ENCODE peak calls at places on chromosomes 12 and 14, in ten cellular contexts. H is MCF 10A; D is myocyte; W is fibroblast of lung; N is heart left ventricle; S is activated CD4-positive, alpha-beta T cell treated with anti-CD3 and anti-CD28 coated beads for 1 hour; U is GM23248; B is skeletal muscle cell; R is left ventricle myocardium superior; A is A673. V is an unnamed sample.

GRCh38 chr14:22882529-22883190 is 362 bp upstream of the REM2 start:
- DNase-seq in S (no peak), B (peak), A (peak), D (peak), U (peak), N (no peak), R (no peak), H (peak), W (peak), V (no peak)

GRCh38 chr12:45234134-45234865 is 18.4 kb downstream of the ANO6 start:
- DNase-seq in B (peak), U (peak), N (no peak), D (peak), H (peak), R (no peak), W (peak), S (no peak), A (peak), V (peak)

GRCh38 chr12:52601671-52602070 is 408 bp upstream of the KRT72 start:
- DNase-seq in W (no peak), H (no peak), S (no peak), D (no peak), A (no peak), N (no peak), R (no peak), B (no peak), U (no peak), V (no peak)

GRCh38 chr14:50023671-50024490 is 92.5 kb downstream of the VCPKMT start:
- DNase-seq in N (no peak), S (no peak), D (peak), U (peak), A (peak), H (peak), R (no peak), B (no peak), W (peak), V (peak)

GRCh38 chr14:103910262-103910935 is 17.9 kb upstream of the TDRD9 start:
- DNase-seq in H (peak), R (peak), D (peak), S (peak), U (peak), A (peak), W (peak), B (peak), N (peak), V (peak)

GRCh38 chr12:103997277-103997900 is 31.7 kb downstream of the TDG start:
- DNase-seq in S (no peak), B (no peak), N (peak), R (peak), D (no peak), A (no peak), W (peak), H (no peak), U (no peak), V (no peak)

GRCh38 chr14:65732112-65732511 is 319.6 kb downstream of the FUT8 start:
- DNase-seq in U (no peak), R (no peak), H (no peak), N (no peak), D (no peak), S (no peak), A (no peak), W (no peak), B (no peak), V (no peak)

GRCh38 chr14:77186911-77187648 is 5.5 kb downstream of the TMEM63C start:
- DNase-seq in B (peak), S (no peak), N (no peak), H (peak), U (peak), D (peak), W (peak), R (no peak), A (no peak), V (peak)

GRCh38 chr12:10939163-10939562 is at the start of gene TAS2R14:
- DNase-seq in A (no peak), H (no peak), R (no peak), D (no peak), S (no peak), B (no peak), N (no peak), U (no peak), W (no peak), V (no peak)